ENCODE peak calls at places on chromosomes 7 and 10, in nine cellular contexts. One of them, this sample, is unnamed.
A peak's percentile ranks its signal among the peaks of the same experiment; 100 is the strongest.

GRCh38 chr7:149067869-149068268 is 22.6 kb downstream of the ZNF786 start:
- DNase-seq in prostate gland: no peak
- DNase-seq in Panc1: no peak
- DNase-seq in stomach: no peak
- DNase-seq in esophagus muscularis mucosa: no peak
- DNase-seq in spleen: no peak
- DNase-seq in sigmoid colon: no peak
- DNase-seq in GM12892: no peak
- DNase-seq in GM23338: peak; percentile 50
- DNase-seq in this sample: no peak

GRCh38 chr7:73706122-73707044 is 13.1 kb downstream of the STX1A start:
- DNase-seq in prostate gland: no peak
- DNase-seq in sigmoid colon: no peak
- DNase-seq in Panc1: peak; percentile 89
- DNase-seq in GM23338: no peak
- DNase-seq in esophagus muscularis mucosa: no peak
- DNase-seq in GM12892: no peak
- DNase-seq in stomach: no peak
- DNase-seq in spleen: no peak
- DNase-seq in this sample: no peak

GRCh38 chr7:117756586-117756985 is 116.7 kb downstream of the CTTNBP2 start:
- DNase-seq in stomach: no peak
- DNase-seq in GM23338: no peak
- DNase-seq in Panc1: no peak
- DNase-seq in spleen: no peak
- DNase-seq in GM12892: no peak
- DNase-seq in esophagus muscularis mucosa: no peak
- DNase-seq in prostate gland: no peak
- DNase-seq in sigmoid colon: no peak
- DNase-seq in this sample: no peak

GRCh38 chr7:71017602-71018001 is 114.3 kb upstream of the GALNT17 start:
- DNase-seq in sigmoid colon: no peak
- DNase-seq in GM23338: no peak
- DNase-seq in spleen: no peak
- DNase-seq in Panc1: no peak
- DNase-seq in stomach: no peak
- DNase-seq in prostate gland: no peak
- DNase-seq in GM12892: no peak
- DNase-seq in esophagus muscularis mucosa: no peak
- DNase-seq in this sample: no peak

GRCh38 chr7:1101580-1102431 is 13.9 kb downstream of the GPER1 start:
- DNase-seq in prostate gland: no peak
- DNase-seq in GM12892: no peak
- DNase-seq in GM23338: no peak
- DNase-seq in stomach: peak; percentile 75
- DNase-seq in Panc1: no peak
- DNase-seq in sigmoid colon: no peak
- DNase-seq in esophagus muscularis mucosa: no peak
- DNase-seq in spleen: peak; percentile 65
- DNase-seq in this sample: peak; percentile 78

GRCh38 chr10:3455385-3456334 is 283.1 kb upstream of the PITRM1 start:
- DNase-seq in esophagus muscularis mucosa: no peak
- DNase-seq in spleen: no peak
- DNase-seq in stomach: no peak
- DNase-seq in GM12892: no peak
- DNase-seq in GM23338: no peak
- DNase-seq in Panc1: no peak
- DNase-seq in sigmoid colon: no peak
- DNase-seq in prostate gland: no peak
- DNase-seq in this sample: no peak

GRCh38 chr7:34451923-34452322 is 206.1 kb upstream of the NPSR1 start:
- DNase-seq in Panc1: no peak
- DNase-seq in GM23338: no peak
- DNase-seq in esophagus muscularis mucosa: no peak
- DNase-seq in stomach: no peak
- DNase-seq in prostate gland: no peak
- DNase-seq in sigmoid colon: no peak
- DNase-seq in GM12892: no peak
- DNase-seq in spleen: no peak
- DNase-seq in this sample: no peak

GRCh38 chr7:16787141-16787540 is 17.7 kb downstream of the AGR2 start:
- DNase-seq in sigmoid colon: no peak
- DNase-seq in stomach: no peak
- DNase-seq in spleen: no peak
- DNase-seq in GM12892: no peak
- DNase-seq in GM23338: no peak
- DNase-seq in Panc1: no peak
- DNase-seq in esophagus muscularis mucosa: no peak
- DNase-seq in prostate gland: no peak
- DNase-seq in this sample: no peak

GRCh38 chr7:5624386-5625365 is 156.8 kb downstream of the RNF216 start:
- DNase-seq in sigmoid colon: no peak
- DNase-seq in GM12892: no peak
- DNase-seq in GM23338: no peak
- DNase-seq in prostate gland: no peak
- DNase-seq in spleen: peak; percentile 51
- DNase-seq in esophagus muscularis mucosa: no peak
- DNase-seq in stomach: no peak
- DNase-seq in Panc1: no peak
- DNase-seq in this sample: no peak

GRCh38 chr10:47156873-47157272 is 143.1 kb upstream of the GDF10 start:
- DNase-seq in prostate gland: no peak
- DNase-seq in spleen: no peak
- DNase-seq in Panc1: no peak
- DNase-seq in sigmoid colon: no peak
- DNase-seq in GM12892: no peak
- DNase-seq in stomach: no peak
- DNase-seq in esophagus muscularis mucosa: peak; percentile 66
- DNase-seq in GM23338: no peak
- DNase-seq in this sample: no peak

GRCh38 chr10:3622427-3622826 is 162.6 kb downstream of the KLF6 start:
- DNase-seq in Panc1: no peak
- DNase-seq in GM12892: no peak
- DNase-seq in sigmoid colon: no peak
- DNase-seq in stomach: no peak
- DNase-seq in prostate gland: no peak
- DNase-seq in esophagus muscularis mucosa: no peak
- DNase-seq in spleen: no peak
- DNase-seq in GM23338: no peak
- DNase-seq in this sample: no peak

GRCh38 chr10:97785731-97786130 is 13.9 kb upstream of the SFRP5 start:
- DNase-seq in GM12892: no peak
- DNase-seq in prostate gland: no peak
- DNase-seq in sigmoid colon: no peak
- DNase-seq in Panc1: no peak
- DNase-seq in stomach: no peak
- DNase-seq in spleen: no peak
- DNase-seq in GM23338: no peak
- DNase-seq in esophagus muscularis mucosa: no peak
- DNase-seq in this sample: no peak

GRCh38 chr10:2716596-2716995 is 350.8 kb upstream of the PFKP start:
- DNase-seq in GM23338: no peak
- DNase-seq in GM12892: no peak
- DNase-seq in spleen: no peak
- DNase-seq in esophagus muscularis mucosa: no peak
- DNase-seq in prostate gland: no peak
- DNase-seq in stomach: no peak
- DNase-seq in sigmoid colon: no peak
- DNase-seq in Panc1: no peak
- DNase-seq in this sample: no peak

GRCh38 chr7:80851896-80852476 is 66.9 kb downstream of the SEMA3C start:
- DNase-seq in sigmoid colon: no peak
- DNase-seq in Panc1: peak; percentile 80
- DNase-seq in prostate gland: no peak
- DNase-seq in GM23338: no peak
- DNase-seq in GM12892: no peak
- DNase-seq in stomach: no peak
- DNase-seq in spleen: no peak
- DNase-seq in esophagus muscularis mucosa: no peak
- DNase-seq in this sample: no peak

GRCh38 chr7:80847895-80848294 is 71.0 kb downstream of the SEMA3C start:
- DNase-seq in spleen: no peak
- DNase-seq in esophagus muscularis mucosa: no peak
- DNase-seq in GM12892: no peak
- DNase-seq in GM23338: no peak
- DNase-seq in stomach: no peak
- DNase-seq in Panc1: no peak
- DNase-seq in sigmoid colon: no peak
- DNase-seq in prostate gland: no peak
- DNase-seq in this sample: no peak

GRCh38 chr7:80847027-80847426 is 71.8 kb downstream of the SEMA3C start:
- DNase-seq in GM23338: no peak
- DNase-seq in Panc1: no peak
- DNase-seq in spleen: no peak
- DNase-seq in esophagus muscularis mucosa: no peak
- DNase-seq in prostate gland: no peak
- DNase-seq in GM12892: no peak
- DNase-seq in sigmoid colon: no peak
- DNase-seq in stomach: no peak
- DNase-seq in this sample: no peak

GRCh38 chr7:80844916-80845315 is 73.9 kb downstream of the SEMA3C start:
- DNase-seq in sigmoid colon: no peak
- DNase-seq in stomach: no peak
- DNase-seq in GM12892: no peak
- DNase-seq in Panc1: no peak
- DNase-seq in spleen: no peak
- DNase-seq in prostate gland: no peak
- DNase-seq in esophagus muscularis mucosa: no peak
- DNase-seq in GM23338: no peak
- DNase-seq in this sample: no peak

GRCh38 chr7:80848841-80849240 is 70.0 kb downstream of the SEMA3C start:
- DNase-seq in Panc1: no peak
- DNase-seq in stomach: no peak
- DNase-seq in GM12892: no peak
- DNase-seq in esophagus muscularis mucosa: no peak
- DNase-seq in GM23338: no peak
- DNase-seq in prostate gland: no peak
- DNase-seq in sigmoid colon: no peak
- DNase-seq in spleen: no peak
- DNase-seq in this sample: no peak
- TF ChIP-seq POLR2AphosphoS5 in Panc1: no peak
- TF ChIP-seq POLR2AphosphoS5 in stomach: no peak
- TF ChIP-seq POLR2AphosphoS5 in GM12892: no peak
- TF ChIP-seq POLR2AphosphoS5 in esophagus muscularis mucosa: no peak
- TF ChIP-seq POLR2AphosphoS5 in GM23338: no peak
- TF ChIP-seq POLR2AphosphoS5 in prostate gland: no peak
- TF ChIP-seq POLR2AphosphoS5 in sigmoid colon: no peak
- TF ChIP-seq POLR2AphosphoS5 in spleen: no peak
- TF ChIP-seq POLR2AphosphoS5 in this sample: no peak

DNA sequence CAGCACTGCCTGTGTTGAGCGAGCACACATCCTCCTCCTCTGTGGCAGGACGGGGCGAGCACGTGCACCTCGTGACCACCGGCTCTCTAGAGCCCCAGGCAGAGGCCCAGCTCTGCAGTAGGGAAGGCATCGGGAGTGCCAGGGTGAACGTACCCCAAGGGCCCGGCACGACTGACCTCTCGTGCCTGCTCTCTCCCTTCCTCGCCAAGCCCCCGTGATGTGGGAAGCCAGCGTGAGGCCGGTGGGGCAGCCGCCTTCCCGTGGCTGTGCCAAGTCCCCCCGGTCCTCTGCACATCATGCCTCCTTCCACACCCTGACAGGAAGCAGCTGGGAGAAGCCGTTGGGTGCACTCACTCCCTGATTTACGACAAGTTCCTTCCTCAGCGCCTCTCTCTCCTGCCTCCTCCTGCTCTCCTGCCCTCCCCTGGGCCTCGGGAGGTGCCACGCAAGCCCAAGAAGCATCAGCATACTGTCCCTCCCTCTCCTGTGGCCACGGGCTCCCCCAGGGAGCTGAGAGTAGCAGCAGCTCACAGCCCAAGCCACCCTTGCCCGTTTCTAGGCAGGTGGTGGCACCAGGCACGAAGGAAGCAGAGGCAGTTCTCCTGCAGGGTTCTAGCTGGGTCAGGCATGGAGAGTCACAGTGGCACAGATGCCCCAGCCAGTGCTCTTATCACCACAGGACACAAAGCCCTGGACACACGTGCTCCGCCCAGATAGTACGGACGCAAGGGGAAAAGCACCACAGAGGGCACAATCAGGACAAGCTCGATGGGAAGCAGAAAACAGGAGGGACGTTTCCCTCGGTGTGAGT is 47.0 kb downstream of the AMZ1 start:
- DNase-seq in sigmoid colon: peak; percentile 89
- DNase-seq in spleen: peak; percentile 85
- DNase-seq in esophagus muscularis mucosa: no peak
- DNase-seq in GM12892: no peak
- DNase-seq in GM23338: no peak
- DNase-seq in prostate gland: no peak
- DNase-seq in stomach: peak; percentile 26
- DNase-seq in Panc1: no peak
- DNase-seq in this sample: peak; percentile 76
- TF ChIP-seq POLR2AphosphoS5 in sigmoid colon: peak; percentile 72
- TF ChIP-seq POLR2AphosphoS5 in spleen: peak; percentile 84
- TF ChIP-seq POLR2AphosphoS5 in esophagus muscularis mucosa: peak; percentile 11
- TF ChIP-seq POLR2AphosphoS5 in GM12892: no peak
- TF ChIP-seq POLR2AphosphoS5 in GM23338: no peak
- TF ChIP-seq POLR2AphosphoS5 in prostate gland: peak; percentile 18
- TF ChIP-seq POLR2AphosphoS5 in stomach: no peak
- TF ChIP-seq POLR2AphosphoS5 in Panc1: no peak
- TF ChIP-seq POLR2AphosphoS5 in this sample: no peak

GRCh38 chr10:122487231-122487765 is 25.9 kb downstream of the HTRA1 start:
- DNase-seq in sigmoid colon: peak; percentile 95
- DNase-seq in stomach: no peak
- DNase-seq in prostate gland: peak; percentile 28
- DNase-seq in GM23338: no peak
- DNase-seq in esophagus muscularis mucosa: no peak
- DNase-seq in GM12892: no peak
- DNase-seq in spleen: peak; percentile 53
- DNase-seq in Panc1: no peak
- DNase-seq in this sample: no peak
- TF ChIP-seq POLR2AphosphoS5 in sigmoid colon: peak; percentile 94
- TF ChIP-seq POLR2AphosphoS5 in stomach: peak; percentile 85
- TF ChIP-seq POLR2AphosphoS5 in prostate gland: peak; percentile 55
- TF ChIP-seq POLR2AphosphoS5 in GM23338: no peak
- TF ChIP-seq POLR2AphosphoS5 in esophagus muscularis mucosa: peak; percentile 83
- TF ChIP-seq POLR2AphosphoS5 in GM12892: no peak
- TF ChIP-seq POLR2AphosphoS5 in spleen: no peak
- TF ChIP-seq POLR2AphosphoS5 in Panc1: no peak
- TF ChIP-seq POLR2AphosphoS5 in this sample: no peak

GRCh38 chr10:76779163-76779820 is 858.3 kb downstream of the KCNMA1 start:
- DNase-seq in GM23338: peak; percentile 77
- DNase-seq in spleen: no peak
- DNase-seq in Panc1: no peak
- DNase-seq in prostate gland: no peak
- DNase-seq in stomach: no peak
- DNase-seq in sigmoid colon: no peak
- DNase-seq in esophagus muscularis mucosa: no peak
- DNase-seq in GM12892: no peak
- DNase-seq in this sample: no peak

GRCh38 chr10:76774987-76775603 is 862.5 kb downstream of the KCNMA1 start:
- DNase-seq in GM23338: no peak
- DNase-seq in Panc1: no peak
- DNase-seq in sigmoid colon: no peak
- DNase-seq in GM12892: no peak
- DNase-seq in prostate gland: no peak
- DNase-seq in stomach: no peak
- DNase-seq in esophagus muscularis mucosa: no peak
- DNase-seq in spleen: no peak
- DNase-seq in this sample: no peak

GRCh38 chr10:76784076-76784475 is 853.5 kb downstream of the KCNMA1 start:
- DNase-seq in GM12892: no peak
- DNase-seq in esophagus muscularis mucosa: no peak
- DNase-seq in stomach: no peak
- DNase-seq in GM23338: no peak
- DNase-seq in Panc1: no peak
- DNase-seq in spleen: no peak
- DNase-seq in prostate gland: no peak
- DNase-seq in sigmoid colon: no peak
- DNase-seq in this sample: no peak

GRCh38 chr10:76779821-76780281 is 857.8 kb downstream of the KCNMA1 start:
- DNase-seq in spleen: no peak
- DNase-seq in esophagus muscularis mucosa: no peak
- DNase-seq in GM23338: peak; percentile 5
- DNase-seq in GM12892: no peak
- DNase-seq in prostate gland: no peak
- DNase-seq in sigmoid colon: no peak
- DNase-seq in Panc1: no peak
- DNase-seq in stomach: no peak
- DNase-seq in this sample: no peak
- TF ChIP-seq POLR2AphosphoS5 in spleen: no peak
- TF ChIP-seq POLR2AphosphoS5 in esophagus muscularis mucosa: no peak
- TF ChIP-seq POLR2AphosphoS5 in GM23338: no peak
- TF ChIP-seq POLR2AphosphoS5 in GM12892: no peak
- TF ChIP-seq POLR2AphosphoS5 in prostate gland: no peak
- TF ChIP-seq POLR2AphosphoS5 in sigmoid colon: peak; percentile 54
- TF ChIP-seq POLR2AphosphoS5 in Panc1: no peak
- TF ChIP-seq POLR2AphosphoS5 in stomach: no peak
- TF ChIP-seq POLR2AphosphoS5 in this sample: no peak

This sample was measured in upper lobe of left lung.